ENCODE peak calls at places on chromosomes 3 and 15, in four cellular contexts. M, T, L and P are unnamed samples.

GRCh38 chr3:152524198-152525140 is 255.7 kb downstream of the MBNL1 start:
- DNase-seq in M (no peak), T (no peak), L (peak; percentile 33), P (no peak)

GRCh38 chr15:99467861-99468460 is 97.8 kb upstream of the MEF2A start:
- DNase-seq in T (no peak), L (no peak), M (no peak), P (no peak)

GRCh38 chr3:9911863-9912262 is 5.0 kb upstream of the IL17RC start:
- DNase-seq in M (no peak), L (no peak), T (no peak), P (no peak)

GRCh38 chr15:80730395-80730794 is 35.3 kb downstream of the ABHD17C start:
- DNase-seq in M (no peak), T (no peak), L (no peak), P (no peak)

GRCh38 chr15:70409388-70409787 is 311.7 kb upstream of the TLE3 start:
- DNase-seq in M (no peak), L (no peak), T (no peak), P (no peak)

GRCh38 chr3:109643590-109643989 is 306.2 kb upstream of the DPPA4 start:
- DNase-seq in T (no peak), L (peak; percentile 4), M (peak; percentile 56), P (no peak)

GRCh38 chr3:13024274-13024863 is 48.9 kb downstream of the IQSEC1 start:
- DNase-seq in L (no peak), M (no peak), T (no peak), P (no peak)

GRCh38 chr15:66962522-66962921 is 102.9 kb upstream of the SMAD3 start:
- DNase-seq in T (no peak), M (no peak), L (no peak), P (no peak)

GRCh38 chr3:25453521-25454410 is 25.7 kb downstream of the RARB start:
- DNase-seq in M (no peak), L (no peak), T (no peak), P (no peak)

DNA sequence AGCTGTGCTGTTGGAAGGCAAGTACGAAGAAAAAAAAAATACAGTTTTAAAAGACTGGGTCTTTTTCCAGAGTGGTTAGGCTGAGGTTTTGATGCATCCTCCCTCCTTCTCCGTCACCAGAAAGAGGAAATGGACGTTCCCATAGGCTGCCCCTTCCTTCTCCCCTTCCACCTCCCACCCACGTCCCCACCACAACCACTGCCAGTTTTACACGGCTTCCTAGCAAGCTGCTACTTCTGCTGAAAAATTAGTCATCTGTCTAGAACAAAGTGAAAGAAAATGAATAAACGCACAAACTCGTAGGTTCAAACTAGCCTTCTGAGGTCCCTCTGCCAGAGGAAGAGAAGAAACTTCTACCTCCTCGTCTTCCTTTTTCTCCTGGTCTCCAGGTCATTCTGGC is 71.6 kb upstream of the RPL35A start:
- DNase-seq in T (no peak), M (no peak), L (no peak), P (no peak)
- TF ChIP-seq RNF2 in T (no peak), M (no peak), L (no peak), P (no peak)

DNA sequence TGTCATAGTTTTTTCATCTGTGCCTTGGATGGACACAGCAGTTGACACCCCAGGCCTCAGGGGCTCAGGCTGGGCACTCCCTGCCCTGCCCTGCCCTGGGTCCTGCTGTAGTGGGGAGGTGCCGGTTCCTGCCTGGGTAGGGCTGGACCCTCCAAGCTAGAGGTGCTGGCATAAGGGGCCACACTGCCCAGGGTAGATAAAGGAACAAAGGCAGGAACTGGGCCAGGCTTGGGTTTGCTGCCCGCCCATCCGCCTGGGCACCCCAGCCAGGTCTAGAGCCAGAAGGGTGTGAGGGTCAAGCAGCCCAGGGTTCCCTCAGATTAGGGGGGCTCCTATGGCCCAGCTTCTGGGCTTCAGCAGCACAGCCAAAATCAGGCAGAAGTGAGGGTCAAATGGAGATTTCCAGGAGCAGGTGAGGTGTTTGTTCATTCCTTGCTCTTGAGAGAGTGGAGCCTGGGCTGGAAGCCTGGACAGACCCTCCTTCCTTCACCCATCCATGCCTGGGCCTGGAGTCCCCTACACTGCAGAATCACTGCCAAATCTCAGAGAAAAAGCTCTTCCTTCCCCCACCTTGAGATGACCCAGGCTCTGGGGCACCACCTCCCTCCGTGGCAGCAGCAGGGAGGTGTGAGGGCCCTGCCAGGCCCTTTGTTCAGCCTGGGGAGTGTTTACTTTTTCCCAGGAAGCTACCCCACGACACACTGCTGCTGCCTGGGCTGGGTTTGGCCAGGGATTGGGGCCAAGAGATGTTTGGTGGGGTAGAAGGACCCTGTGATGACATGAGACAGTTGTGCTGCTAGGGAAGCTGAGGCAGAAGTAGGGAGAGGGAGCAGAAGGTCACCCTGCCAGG is 7.1 kb downstream of the SEMA3F start:
- DNase-seq in T (no peak), M (no peak), L (no peak), P (no peak)
- TF ChIP-seq RNF2 in T (no peak), M (no peak), L (no peak), P (no peak)

DNA sequence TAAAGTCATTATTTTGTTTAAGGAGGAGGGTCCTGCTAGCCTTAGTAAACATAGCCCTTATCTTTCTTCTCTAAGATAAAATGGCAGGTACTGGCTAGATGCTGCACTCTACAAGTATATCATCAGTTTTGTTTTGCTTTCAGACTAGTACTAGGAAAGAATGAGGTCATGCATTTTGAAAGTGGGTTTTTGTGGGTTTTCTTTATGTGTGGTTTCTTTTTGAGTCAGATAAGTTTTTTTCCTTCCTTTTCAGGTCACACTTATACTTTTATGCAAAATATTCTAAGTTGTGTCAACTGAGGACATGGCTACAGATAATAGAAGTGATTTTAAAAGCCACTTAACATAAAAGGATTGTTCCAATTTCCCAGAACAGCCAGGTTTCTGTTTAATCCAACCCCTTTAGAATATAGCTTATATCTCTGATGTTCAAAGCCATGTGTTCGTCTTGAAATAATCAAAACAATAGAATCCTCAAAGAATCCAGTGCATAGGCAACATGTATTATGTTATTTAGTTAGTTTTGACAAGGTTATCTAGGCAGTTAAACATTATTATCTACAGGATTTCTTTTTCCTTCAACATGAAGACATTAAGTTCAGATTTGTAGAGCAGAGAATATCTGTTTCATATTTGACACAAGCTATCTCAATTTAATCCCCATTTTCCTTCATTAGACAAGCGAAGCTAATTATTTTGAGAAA is 406.2 kb downstream of the RBMS3 start:
- DNase-seq in M (no peak), L (no peak), T (no peak), P (no peak)
- TF ChIP-seq RNF2 in M (no peak), L (no peak), T (no peak), P (no peak)

GRCh38 chr3:81483046-81483445 is 278.4 kb downstream of the GBE1 start:
- DNase-seq in M (no peak), L (no peak), T (no peak), P (no peak)

GRCh38 chr3:81484532-81484931 is 276.9 kb downstream of the GBE1 start:
- DNase-seq in M (no peak), T (no peak), L (no peak), P (no peak)

GRCh38 chr3:81490541-81491288 is 270.7 kb downstream of the GBE1 start:
- DNase-seq in T (peak; percentile 87), M (peak; percentile 39), L (peak; percentile 81), P (peak; percentile 46)

GRCh38 chr3:81485444-81485865 is 276.0 kb downstream of the GBE1 start:
- DNase-seq in L (no peak), M (no peak), T (no peak), P (no peak)
- TF ChIP-seq RNF2 in L (no peak), M (no peak), T (no peak), P (no peak)

GRCh38 chr3:150373234-150373633 is 34.9 kb upstream of the TSC22D2 start:
- DNase-seq in T (no peak), M (no peak), L (no peak), P (no peak)
- TF ChIP-seq RNF2 in T (no peak), M (no peak), L (no peak), P (no peak)

GRCh38 chr15:83504365-83504764 is 57.2 kb downstream of the SH3GL3 start:
- DNase-seq in T (no peak), L (no peak), M (no peak), P (no peak)

GRCh38 chr15:83499476-83499875 is 52.3 kb downstream of the SH3GL3 start:
- DNase-seq in L (no peak), M (no peak), T (no peak), P (no peak)

GRCh38 chr15:83503595-83504364 is 56.6 kb downstream of the SH3GL3 start:
- DNase-seq in L (no peak), T (no peak), M (no peak), P (no peak)

GRCh38 chr15:83498374-83498773 is 51.2 kb downstream of the SH3GL3 start:
- DNase-seq in L (no peak), T (no peak), M (no peak), P (no peak)

GRCh38 chr15:83498801-83499200 is 51.7 kb downstream of the SH3GL3 start:
- DNase-seq in T (no peak), M (no peak), L (no peak), P (no peak)
- TF ChIP-seq RNF2 in T (no peak), M (no peak), L (no peak), P (no peak)

DNA sequence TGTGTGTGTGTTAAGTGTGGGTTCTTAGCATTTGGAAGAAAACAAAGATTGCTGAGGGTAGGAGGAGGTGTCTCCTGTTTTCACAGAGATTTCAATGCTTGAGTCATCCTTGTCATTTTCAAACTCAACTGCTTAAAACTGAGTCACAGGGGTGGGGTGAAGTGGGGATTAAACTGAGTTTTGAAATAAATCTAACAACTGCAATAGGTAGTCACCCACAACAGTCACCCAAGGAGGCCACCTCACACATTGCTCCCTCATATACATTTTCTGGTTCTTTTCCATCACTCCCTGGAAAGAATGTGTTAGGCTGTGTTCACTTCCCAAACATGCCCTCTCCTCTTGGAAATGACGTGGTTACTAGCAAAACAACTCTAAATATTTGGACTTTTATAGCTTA is 187.7 kb upstream of the CMC1 start:
- DNase-seq in M (peak; percentile 20), L (no peak), T (no peak), P (no peak)
- TF ChIP-seq RNF2 in M (no peak), L (no peak), T (no peak), P (no peak)